ENCODE peak calls at places on chromosomes 11 and 22, in eight cellular contexts. Y, S, X, R, A, Z, G and K are unnamed samples. For H3K9me3, the result is how much of the 10 kb centered on the place peaks cover.

GRCh38 chr22:19526076-19526701 is 2.0 kb upstream of the CLDN5 start:
- DNase-seq in G (no peak), A (no peak), Y (no peak), X (no peak), R (no peak), S (no peak), Z (no peak), K (no peak)

GRCh38 chr11:83073248-83073647 is 1.6 kb upstream of the RAB30 start:
- DNase-seq in S (no peak), X (no peak), R (no peak), A (no peak), Z (no peak), G (no peak), Y (no peak), K (no peak)

GRCh38 chr11:101583180-101584128 is at the start of gene TRPC6:
- DNase-seq in S (no peak), X (no peak), Z (peak), G (peak), R (no peak), Y (peak), A (peak), K (no peak)

GRCh38 chr11:128598096-128598495 is 10.7 kb upstream of the ETS1 start:
- DNase-seq in Z (no peak), A (no peak), X (no peak), Y (no peak), G (no peak), R (no peak), S (no peak), K (no peak)

GRCh38 chr11:33044281-33044680 is 4.9 kb downstream of the TCP11L1 start:
- DNase-seq in S (no peak), Y (no peak), R (no peak), A (peak), G (no peak), Z (no peak), X (no peak), K (no peak)

GRCh38 chr11:119699227-119699626 is 29.8 kb downstream of the NECTIN1 start:
- DNase-seq in R (no peak), A (peak), S (peak), Y (peak), Z (peak), G (no peak), X (no peak), K (no peak)

GRCh38 chr11:43853766-43854165 is 26.9 kb upstream of the ALKBH3 start:
- DNase-seq in X (no peak), G (no peak), Z (no peak), A (peak), R (no peak), Y (no peak), S (no peak), K (no peak)

GRCh38 chr11:63022422-63022821 is 6.8 kb upstream of the SLC22A8 start:
- DNase-seq in X (no peak), A (no peak), S (no peak), G (no peak), R (no peak), Y (no peak), Z (no peak), K (no peak)

GRCh38 chr11:119175493-119176077 is 7.1 kb downstream of the NLRX1 start:
- DNase-seq in G (no peak), R (no peak), Z (no peak), X (no peak), Y (no peak), A (peak), S (no peak), K (no peak)

GRCh38 chr11:46832511-46833214 is 13.4 kb downstream of the CKAP5 start:
- DNase-seq in G (no peak), Z (no peak), Y (no peak), X (no peak), S (no peak), A (no peak), R (no peak), K (no peak)

GRCh38 chr11:111660822-111661221 is 58.6 kb downstream of the SIK2 start:
- DNase-seq in R (no peak), G (no peak), S (no peak), X (no peak), A (no peak), Z (no peak), Y (no peak), K (no peak)

GRCh38 chr22:45448431-45448830 is 34.9 kb downstream of the RIBC2 start:
- DNase-seq in Z (peak), S (peak), A (peak), Y (peak), G (no peak), X (no peak), R (no peak), K (no peak)

GRCh38 chr11:9703280-9703679 is 39.4 kb downstream of the SWAP70 start:
- DNase-seq in A (no peak), X (no peak), R (no peak), Y (no peak), S (peak), Z (peak), G (no peak), K (no peak)

GRCh38 chr22:46201059-46201757 is 48.9 kb downstream of the CDPF1 start:
- DNase-seq in R (no peak), Z (no peak), G (peak), X (no peak), Y (no peak), A (no peak), S (no peak), K (no peak)

GRCh38 chr22:31707519-31707918 is 42.4 kb downstream of the PRR14L start:
- DNase-seq in G (no peak), X (no peak), Z (no peak), S (no peak), Y (no peak), A (no peak), R (no peak), K (no peak)

GRCh38 chr22:45441158-45441557 is 27.7 kb downstream of the RIBC2 start:
- DNase-seq in X (peak), Z (peak), R (peak), G (peak), A (peak), S (peak), Y (peak), K (no peak)

GRCh38 chr11:313787-314547 is at the start of gene IFITM1:
- DNase-seq in G (peak), A (peak), R (peak), Z (peak), X (no peak), Y (no peak), S (peak), K (peak)

GRCh38 chr22:42299586-42300285 is 29.3 kb upstream of the TCF20 start:
- DNase-seq in S (peak), Y (peak), A (no peak), G (peak), Z (peak), X (no peak), R (peak), K (no peak)

GRCh38 chr11:130407978-130408377 is 20.4 kb downstream of the ADAMTS8 start:
- DNase-seq in R (no peak), A (peak), S (peak), Z (peak), X (no peak), G (no peak), Y (peak), K (no peak)

GRCh38 chr22:30414525-30415047 is 11.0 kb upstream of the MTFP1 start:
- DNase-seq in G (no peak), Z (no peak), X (no peak), A (peak), Y (no peak), R (no peak), S (no peak), K (no peak)

GRCh38 chr22:17403906-17404305 is 34.6 kb downstream of the CECR2 start:
- DNase-seq in R (no peak), Y (no peak), G (no peak), A (no peak), S (peak), X (no peak), Z (no peak), K (no peak)

GRCh38 chr11:129265125-129265788 is 73.1 kb upstream of the ARHGAP32 start:
- DNase-seq in A (no peak), S (no peak), R (no peak), Z (no peak), X (no peak), Y (no peak), G (no peak), K (no peak)

GRCh38 chr11:47383106-47383505 is 4.8 kb upstream of the SPI1 start:
- DNase-seq in A (no peak), Y (no peak), R (no peak), Z (no peak), S (no peak), X (no peak), G (no peak), K (no peak)

GRCh38 chr11:11428714-11429113 is 75.7 kb upstream of the CSNK2A3 start:
- DNase-seq in S (no peak), Z (no peak), G (no peak), A (no peak), R (no peak), X (no peak), Y (no peak), K (no peak)

GRCh38 chr22:11307996-11308395 is 4220.0 kb upstream of the OR11H1 start:
- DNase-seq in Z (no peak), X (no peak), R (no peak), S (no peak), A (no peak), Y (no peak), G (no peak), K (no peak)
- H3K9me3 ChIP-seq in Z (under half), X (under half), R (under half), S (under half), A (under half), Y (half or more), G (under half), K (under half)

DNA sequence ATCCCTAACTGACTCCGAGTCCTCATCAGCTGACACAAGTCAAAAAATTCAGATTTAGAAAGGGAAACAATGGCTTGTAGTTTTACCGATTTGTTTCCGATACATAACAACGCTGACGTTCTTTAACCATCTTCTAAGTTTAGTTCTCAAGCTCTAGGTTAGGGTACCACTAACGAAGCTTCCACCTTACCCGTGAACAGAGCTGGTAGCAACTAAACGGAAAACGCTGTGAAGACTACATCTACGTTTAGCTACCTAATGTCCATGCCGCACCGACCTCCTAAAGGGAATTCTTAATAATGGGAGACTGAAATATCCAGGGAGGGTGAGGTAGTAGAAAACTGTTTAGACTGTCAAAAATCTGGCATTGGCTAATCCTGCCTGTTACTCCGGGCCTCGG is 1.0 kb downstream of the NUP98 start:
- DNase-seq in S (no peak), A (peak), Y (no peak), Z (no peak), G (no peak), X (no peak), R (no peak), K (no peak)
- H3K27ac ChIP-seq in S (peak), A (peak), Y (peak), Z (no peak), G (no peak), X (no peak), R (peak), K (peak)

GRCh38 chr22:49534386-49534785 is 293.3 kb downstream of the BRD1 start:
- DNase-seq in Z (no peak), Y (no peak), R (no peak), S (no peak), X (no peak), A (no peak), G (peak), K (no peak)
- H3K9me3 ChIP-seq in Z (under half), Y (under half), R (under half), S (under half), X (under half), A (under half), G (under half), K (under half)

GRCh38 chr11:57239348-57239747 is 2.3 kb upstream of the APLNR start:
- DNase-seq in S (no peak), G (no peak), X (no peak), Y (no peak), Z (no peak), A (no peak), R (no peak), K (no peak)

GRCh38 chr11:57240757-57241156 is 3.7 kb upstream of the APLNR start:
- DNase-seq in Y (no peak), X (no peak), A (no peak), R (no peak), Z (no peak), S (no peak), G (peak), K (no peak)

GRCh38 chr11:57240007-57240406 is 3.0 kb upstream of the APLNR start:
- DNase-seq in X (no peak), Z (no peak), Y (no peak), A (no peak), G (no peak), S (no peak), R (no peak), K (no peak)

GRCh38 chr11:57244911-57245310 is 7.9 kb upstream of the APLNR start:
- DNase-seq in Y (no peak), A (no peak), Z (peak), R (no peak), G (no peak), S (no peak), X (no peak), K (no peak)

DNA sequence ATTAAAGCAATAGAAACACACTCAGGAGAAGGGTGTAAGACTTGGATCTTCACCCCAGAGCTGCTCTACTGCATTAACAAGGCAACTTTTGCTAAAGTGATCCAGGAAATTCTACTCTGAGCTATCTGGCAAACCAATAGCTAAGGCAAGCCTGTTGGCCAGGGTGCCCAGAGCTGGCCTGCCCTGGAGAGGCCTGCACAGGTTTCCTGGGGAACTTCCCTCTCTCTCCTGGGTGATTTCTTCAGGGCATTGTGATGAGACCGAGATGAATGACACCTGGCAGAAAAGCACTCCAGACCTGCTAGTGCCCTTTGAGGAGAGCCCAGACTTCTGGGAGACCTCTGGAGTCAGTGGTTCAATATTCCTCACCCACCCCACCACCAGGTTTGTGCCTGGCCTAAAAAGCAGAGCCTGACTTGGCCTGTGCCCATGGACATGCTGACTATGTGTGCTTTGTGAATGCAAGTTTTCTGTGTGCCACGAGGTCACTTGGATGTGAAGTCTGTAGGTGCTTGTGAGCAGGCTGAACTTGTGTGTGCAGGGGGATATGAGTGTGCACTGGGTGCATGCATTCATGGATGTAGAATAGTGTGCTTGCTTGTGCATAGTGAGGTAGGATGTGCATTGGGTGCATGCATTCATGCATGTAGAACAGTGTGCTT is 4.4 kb upstream of the APLNR start:
- DNase-seq in S (no peak), R (no peak), A (no peak), X (no peak), Y (no peak), G (no peak), Z (no peak), K (no peak)
- H3K27ac ChIP-seq in S (peak), R (no peak), A (no peak), X (no peak), Y (peak), G (no peak), Z (peak), K (no peak)

GRCh38 chr22:47498969-47499368 is 736.5 kb downstream of the TBC1D22A start:
- DNase-seq in X (no peak), G (no peak), R (no peak), S (no peak), A (no peak), Y (no peak), Z (no peak), K (no peak)

GRCh38 chr22:47495102-47495501 is 732.7 kb downstream of the TBC1D22A start:
- DNase-seq in Y (no peak), X (no peak), G (no peak), A (no peak), Z (no peak), R (peak), S (no peak), K (no peak)

GRCh38 chr22:47497666-47498065 is 735.2 kb downstream of the TBC1D22A start:
- DNase-seq in R (no peak), A (no peak), Z (no peak), X (no peak), S (peak), G (no peak), Y (no peak), K (no peak)
- H3K9me3 ChIP-seq in R (under half), A (under half), Z (under half), X (under half), S (under half), G (under half), Y (under half), K (under half)

GRCh38 chr11:3202305-3202704 is 16.3 kb downstream of the MRGPRG start:
- DNase-seq in A (no peak), X (no peak), Z (no peak), R (no peak), G (no peak), S (no peak), Y (peak), K (no peak)
- H3K27ac ChIP-seq in A (no peak), X (no peak), Z (no peak), R (no peak), G (no peak), S (no peak), Y (no peak), K (no peak)

GRCh38 chr11:134464981-134465730 is 53.1 kb upstream of the B3GAT1 start:
- DNase-seq in A (no peak), Y (no peak), R (no peak), X (no peak), G (no peak), S (no peak), Z (no peak), K (no peak)
- H3K9me3 ChIP-seq in A (under half), Y (under half), R (under half), X (under half), G (under half), S (under half), Z (under half), K (under half)

DNA sequence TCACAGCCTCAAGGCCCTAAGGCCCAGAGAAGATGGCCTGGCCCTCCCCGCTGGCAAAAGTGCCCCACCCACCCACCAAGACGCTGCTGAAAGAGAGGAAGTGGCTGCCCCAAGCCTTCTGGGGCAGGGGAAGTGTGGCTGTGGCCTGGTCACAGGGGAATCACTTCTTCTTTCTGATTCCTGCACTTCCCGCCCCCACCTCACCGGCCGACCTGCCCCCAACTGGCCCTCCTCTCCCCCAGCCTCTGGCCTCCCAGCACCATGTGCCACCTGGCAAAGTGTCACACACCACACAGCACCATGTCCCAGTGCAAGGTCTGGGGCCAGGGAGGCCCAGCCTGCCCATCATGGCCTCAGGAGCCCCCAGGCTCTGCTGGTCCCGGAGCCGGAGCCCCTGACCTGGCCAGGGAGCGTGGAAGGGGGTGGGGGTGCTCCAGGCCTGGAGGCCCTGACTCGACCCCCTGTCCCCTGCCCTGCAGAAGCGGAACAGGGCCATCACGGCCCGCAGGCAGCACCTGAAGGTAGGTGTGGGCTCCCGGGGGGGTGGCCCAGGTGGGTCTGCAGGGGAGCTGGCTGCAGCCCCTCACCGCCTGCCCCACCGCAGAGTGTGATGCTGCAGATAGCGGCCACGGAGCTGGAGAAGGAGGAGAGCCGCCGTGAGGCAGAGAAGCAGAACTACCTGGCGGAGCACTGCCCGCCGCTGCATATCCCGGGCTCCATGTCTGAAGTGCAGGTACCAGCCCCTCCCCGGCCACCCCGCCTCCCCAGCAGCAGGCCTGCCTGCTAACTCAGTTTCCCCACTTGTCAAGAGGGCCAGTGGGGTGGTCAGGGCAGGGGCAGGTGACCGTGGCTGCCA is 1.4 kb downstream of the TNNI2 start:
- DNase-seq in R (no peak), G (no peak), X (no peak), Y (peak), Z (peak), S (peak), A (no peak), K (no peak)
- H3K27ac ChIP-seq in R (no peak), G (no peak), X (no peak), Y (peak), Z (no peak), S (no peak), A (no peak), K (no peak)

GRCh38 chr11:2661173-2662023 is 38.4 kb downstream of the KCNQ1OT1 start:
- DNase-seq in Z (peak), A (no peak), G (no peak), S (no peak), R (no peak), Y (no peak), X (no peak), K (no peak)
- H3K9me3 ChIP-seq in Z (under half), A (under half), G (under half), S (under half), R (under half), Y (half or more), X (under half), K (under half)

GRCh38 chr11:15745266-15745665 is 611.1 kb downstream of the SOX6 start:
- DNase-seq in R (no peak), Z (no peak), X (no peak), G (no peak), S (no peak), A (no peak), Y (no peak), K (no peak)

GRCh38 chr11:15748107-15748506 is 608.2 kb downstream of the SOX6 start:
- DNase-seq in R (no peak), G (no peak), Z (no peak), Y (no peak), X (no peak), S (no peak), A (no peak), K (no peak)

GRCh38 chr11:15747671-15748070 is 608.7 kb downstream of the SOX6 start:
- DNase-seq in Y (no peak), S (no peak), G (no peak), Z (no peak), X (no peak), R (no peak), A (no peak), K (no peak)

GRCh38 chr11:15750535-15751297 is 605.6 kb downstream of the SOX6 start:
- DNase-seq in A (no peak), Y (no peak), R (no peak), G (no peak), Z (no peak), S (no peak), X (no peak), K (no peak)

GRCh38 chr11:15748673-15749190 is 607.6 kb downstream of the SOX6 start:
- DNase-seq in Z (no peak), G (no peak), A (no peak), S (no peak), R (no peak), X (no peak), Y (no peak), K (no peak)
- H3K27ac ChIP-seq in Z (no peak), G (no peak), A (no peak), S (no peak), R (no peak), X (no peak), Y (no peak), K (no peak)